ENCODE peak calls at places on chromosomes 6 and 20, in six cellular contexts. U is SK-N-SH, T is vagina, H is HCT116, Y is Panc1, K is HL-60. Z is an unnamed sample.

GRCh38 chr6:168319279-168320051 is at the start of gene DACT2:
- DNase-seq in K (no peak), Y (no peak), H (no peak), U (peak), T (no peak), Z (no peak)

GRCh38 chr6:16761469-16762264 is 407 bp upstream of the ATXN1 start:
- DNase-seq in Y (no peak), U (peak), K (peak), T (no peak), H (peak), Z (peak)

GRCh38 chr6:75421316-75422023 is 72.1 kb downstream of the FILIP1 start:
- DNase-seq in T (no peak), K (no peak), U (no peak), H (no peak), Y (no peak), Z (no peak)

GRCh38 chr6:80143312-80143960 is 37.0 kb downstream of the BCKDHB start:
- DNase-seq in T (no peak), U (peak), H (peak), Y (no peak), K (no peak), Z (peak)

GRCh38 chr6:139060332-139060731 is 31.8 kb downstream of the ABRACL start:
- DNase-seq in K (peak), H (no peak), Y (no peak), T (no peak), U (no peak), Z (no peak)

GRCh38 chr20:38790210-38791053 is 15.1 kb upstream of the PPP1R16B start:
- DNase-seq in K (peak), U (peak), Y (no peak), H (peak), T (no peak), Z (no peak)

GRCh38 chr6:42841844-42842584 is 37.4 kb upstream of the RPL7L1 start:
- DNase-seq in U (no peak), H (no peak), T (no peak), Y (no peak), K (no peak), Z (no peak)

GRCh38 chr20:823326-823902 is 10.1 kb upstream of the FAM110A start:
- DNase-seq in U (no peak), K (no peak), T (peak), Y (no peak), H (no peak), Z (peak)

GRCh38 chr6:148497256-148497655 is 154.6 kb downstream of the SASH1 start:
- DNase-seq in T (no peak), H (no peak), K (no peak), U (no peak), Y (no peak), Z (no peak)

GRCh38 chr6:151959086-151959485 is 151.6 kb downstream of the ESR1 start:
- DNase-seq in U (no peak), Y (no peak), H (no peak), T (no peak), K (no peak), Z (no peak)

GRCh38 chr6:19492631-19493030 is 344.5 kb upstream of the ID4 start:
- DNase-seq in T (no peak), H (no peak), Y (no peak), U (no peak), K (no peak), Z (no peak)

GRCh38 chr6:15447546-15448232 is 201.8 kb downstream of the JARID2 start:
- DNase-seq in H (no peak), T (no peak), Y (no peak), K (no peak), U (no peak), Z (no peak)

DNA sequence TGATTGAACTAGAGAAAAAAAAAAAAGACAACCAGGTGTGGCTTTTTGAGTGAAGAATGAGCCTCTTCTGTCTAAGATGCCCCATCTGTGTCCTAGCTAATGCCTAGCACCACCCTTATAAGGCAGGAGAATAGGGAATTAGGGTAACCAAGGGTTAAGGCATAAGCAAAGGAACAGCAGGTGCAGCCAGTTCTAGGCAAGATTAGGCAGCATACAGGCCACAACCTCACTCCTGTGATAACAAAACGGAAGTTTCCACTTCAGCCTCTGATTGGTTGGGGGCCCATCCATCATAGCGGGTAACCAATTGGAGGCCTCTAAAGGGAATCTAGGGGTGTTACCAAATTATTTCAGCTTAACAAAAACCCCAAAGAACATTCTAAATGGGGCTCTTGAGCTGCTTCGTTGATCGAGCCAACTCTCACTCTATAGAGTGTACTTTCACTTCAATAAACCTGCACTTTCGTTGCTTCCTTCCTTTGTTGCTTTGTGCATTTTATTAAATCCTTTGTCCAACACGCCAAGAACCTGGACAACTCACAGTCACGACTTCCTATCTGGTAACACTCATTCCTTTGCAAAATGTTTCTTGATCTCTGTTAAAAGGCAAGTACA is 61.9 kb upstream of the TAGAP start:
- DNase-seq in H (peak), Y (peak), U (no peak), K (peak), T (no peak), Z (peak)
- H3K4me3 ChIP-seq in H (no peak), Y (peak), U (no peak), K (no peak), T (no peak), Z (peak)

GRCh38 chr20:49582413-49583334 is 14.7 kb upstream of the PTGIS start:
- DNase-seq in Y (no peak), U (no peak), H (no peak), T (no peak), K (no peak), Z (no peak)

GRCh38 chr20:49584418-49585382 is 16.8 kb upstream of the PTGIS start:
- DNase-seq in H (no peak), K (no peak), U (no peak), T (no peak), Y (no peak), Z (peak)

GRCh38 chr20:49585585-49586245 is 17.8 kb upstream of the PTGIS start:
- DNase-seq in Y (no peak), U (no peak), K (no peak), H (no peak), T (no peak), Z (no peak)

GRCh38 chr20:49583343-49583668 is 15.4 kb upstream of the PTGIS start:
- DNase-seq in T (no peak), Y (no peak), K (no peak), U (no peak), H (no peak), Z (no peak)

GRCh38 chr20:49583669-49584417 is 15.9 kb upstream of the PTGIS start:
- DNase-seq in T (no peak), U (no peak), H (no peak), K (peak), Y (peak), Z (peak)
- TF ChIP-seq POLR2AphosphoS5 in T (peak), U (no peak), H (no peak), K (no peak), Y (no peak), Z (peak)

GRCh38 chr6:41184761-41185160 is 16.2 kb downstream of the TREML2 start:
- DNase-seq in H (no peak), U (no peak), T (no peak), Y (no peak), K (no peak), Z (no peak)

GRCh38 chr6:41177695-41178094 is 14.8 kb upstream of the TREM2 start:
- DNase-seq in H (no peak), T (no peak), Y (no peak), U (no peak), K (no peak), Z (no peak)

GRCh38 chr6:41181566-41181965 is 18.6 kb upstream of the TREM2 start:
- DNase-seq in Y (no peak), K (no peak), T (no peak), U (no peak), H (no peak), Z (no peak)

GRCh38 chr6:41185991-41186675 is 14.8 kb downstream of the TREML2 start:
- DNase-seq in K (no peak), U (no peak), H (no peak), Y (no peak), T (no peak), Z (no peak)

GRCh38 chr6:41182069-41183034 is 18.6 kb downstream of the TREML2 start:
- DNase-seq in H (peak), U (peak), Y (peak), T (no peak), K (peak), Z (peak)
- TF ChIP-seq CTCF in H (peak), U (peak), Y (peak), T (no peak), K (peak), Z (no peak)

GRCh38 chr20:37692447-37693166 is 1.2 kb upstream of the CTNNBL1 start:
- DNase-seq in T (no peak), U (no peak), H (no peak), K (no peak), Y (no peak), Z (no peak)

GRCh38 chr20:37697314-37697713 is 3.5 kb downstream of the CTNNBL1 start:
- DNase-seq in H (no peak), T (no peak), K (peak), U (no peak), Y (no peak), Z (no peak)

GRCh38 chr20:37693203-37693602 is 627 bp upstream of the CTNNBL1 start:
- DNase-seq in K (no peak), T (no peak), H (no peak), Y (no peak), U (peak), Z (no peak)

GRCh38 chr20:37693629-37694626 is at the start of gene CTNNBL1:
- DNase-seq in U (peak), K (peak), T (no peak), H (peak), Y (peak), Z (peak)

DNA sequence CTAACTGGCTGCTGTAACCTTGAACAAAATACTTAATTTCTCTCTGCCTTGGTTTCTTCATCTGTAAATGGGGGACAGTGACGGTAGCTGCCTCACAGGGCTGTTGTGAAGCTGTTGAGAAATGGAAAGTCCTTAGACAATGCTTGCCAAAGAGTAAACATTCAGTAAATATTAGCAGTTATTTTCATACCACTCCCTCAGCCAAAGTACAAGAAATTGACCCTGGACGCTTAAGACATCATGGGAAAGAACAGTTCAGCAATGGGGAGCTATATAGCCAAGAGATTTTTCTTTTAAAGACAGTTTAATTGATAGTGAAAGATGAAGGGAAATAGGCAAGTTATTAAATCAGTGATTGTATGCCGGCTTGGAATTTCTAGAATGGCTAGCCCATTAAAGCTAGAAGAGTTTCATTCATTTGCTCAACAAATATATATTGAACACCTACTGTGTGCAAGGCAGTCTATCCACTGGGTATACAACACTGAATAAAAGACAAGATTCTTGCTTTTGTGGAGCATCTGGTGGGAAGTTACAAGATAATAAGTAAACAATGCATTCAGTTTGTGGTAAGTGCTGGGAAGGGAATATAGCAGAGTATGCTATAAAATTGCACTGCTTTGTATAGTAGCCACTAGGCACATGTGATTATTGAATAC is 2.0 kb downstream of the CTNNBL1 start:
- DNase-seq in K (no peak), Y (no peak), U (no peak), T (no peak), H (no peak), Z (no peak)
- H3K4me3 ChIP-seq in K (no peak), Y (no peak), U (no peak), T (no peak), H (no peak), Z (no peak)

Z was measured in stomach.